ENCODE peak calls at places on chromosomes 4 and X, in eight cellular contexts. R is lower lobe of right lung, M is heart left ventricle, N is mammary epithelial cell, G is tibial nerve, T is pancreas, P is lung, L is psoas muscle. E is an unnamed sample.

GRCh38 chr4:82851902-82852750 is 38.8 kb downstream of the SEC31A start:
- DNase-seq in G (no peak), N (no peak), R (no peak), T (no peak), M (no peak), L (no peak), P (no peak), E (no peak)

GRCh38 chr4:158094413-158095110 is 78.3 kb downstream of the GASK1B start:
- DNase-seq in L (peak; percentile 14), G (no peak), M (no peak), N (peak; percentile 93), P (no peak), R (no peak), T (peak; percentile 60), E (peak; percentile 67)

GRCh38 chr4:4326136-4326535 is 36.1 kb downstream of the ZBTB49 start:
- DNase-seq in P (no peak), N (no peak), G (no peak), L (no peak), R (no peak), M (no peak), T (no peak), E (no peak)

GRCh38 chr4:7434766-7435150 is at the start of gene PSAPL1:
- DNase-seq in N (peak; percentile 60), R (peak; percentile 77), M (no peak), P (peak; percentile 78), L (no peak), T (no peak), G (no peak), E (no peak)

GRCh38 chrX:129609395-129609794 is 45.4 kb downstream of the APLN start:
- DNase-seq in M (no peak), N (no peak), L (no peak), G (no peak), T (no peak), R (no peak), P (no peak), E (no peak)

GRCh38 chr4:54930226-54930625 is 195.2 kb downstream of the KDR start:
- DNase-seq in M (peak; percentile 36), L (no peak), P (no peak), N (peak; percentile 71), R (no peak), G (no peak), T (no peak), E (no peak)

GRCh38 chr4:168836482-168836881 is 173.6 kb downstream of the CBR4 start:
- DNase-seq in R (no peak), P (no peak), T (no peak), M (peak; percentile 41), L (no peak), G (no peak), N (no peak), E (no peak)

GRCh38 chrX:10109695-10110094 is 47.1 kb upstream of the CLCN4 start:
- DNase-seq in N (no peak), L (peak; percentile 38), G (no peak), T (no peak), M (peak; percentile 54), R (no peak), P (peak; percentile 36), E (no peak)

GRCh38 chr4:8274772-8275241 is 5.3 kb downstream of the HTRA3 start:
- DNase-seq in T (no peak), R (peak; percentile 60), G (peak; percentile 82), P (peak; percentile 61), L (peak; percentile 92), M (peak; percentile 86), N (peak; percentile 17), E (peak; percentile 65)

GRCh38 chr4:150078041-150078995 is at the start of gene DCLK2:
- DNase-seq in N (peak; percentile 32), G (peak; percentile 17), R (peak; percentile 76), L (peak; percentile 82), P (peak; percentile 72), T (peak; percentile 85), M (peak; percentile 90), E (peak; percentile 23)

GRCh38 chr4:160611181-160611580 is 1508.3 kb downstream of the RAPGEF2 start:
- DNase-seq in M (no peak), P (no peak), N (no peak), T (no peak), L (no peak), R (no peak), G (no peak), E (no peak)

GRCh38 chr4:21469438-21470032 is 479.0 kb downstream of the KCNIP4 start:
- DNase-seq in N (peak; percentile 16), T (no peak), P (no peak), G (no peak), M (no peak), L (no peak), R (no peak), E (no peak)

GRCh38 chr4:80463509-80463908 is 128.0 kb downstream of the CFAP299 start:
- DNase-seq in L (no peak), T (no peak), N (no peak), G (no peak), R (no peak), M (no peak), P (no peak), E (no peak)

GRCh38 chr4:185470503-185471195 is 884 bp downstream of the CCDC110 start:
- DNase-seq in R (peak; percentile 79), T (peak; percentile 89), L (peak; percentile 74), N (peak; percentile 38), M (peak; percentile 57), P (peak; percentile 64), G (peak; percentile 43), E (peak; percentile 71)

GRCh38 chrX:21747523-21747922 is 10.4 kb downstream of the SMPX start:
- DNase-seq in T (no peak), N (no peak), M (no peak), P (no peak), R (no peak), L (no peak), G (no peak), E (no peak)

GRCh38 chr4:141134586-141134985 is 1.3 kb upstream of the RNF150 start:
- DNase-seq in L (no peak), R (no peak), G (no peak), M (no peak), P (no peak), T (no peak), N (no peak), E (no peak)

GRCh38 chrX:25968920-25969319 is 169.2 kb upstream of the MAGEB18 start:
- DNase-seq in R (no peak), M (no peak), L (no peak), T (no peak), N (no peak), P (no peak), G (no peak), E (no peak)

GRCh38 chr4:16693040-16693506 is 205.4 kb downstream of the LDB2 start:
- DNase-seq in T (no peak), N (no peak), P (no peak), G (no peak), M (no peak), L (no peak), R (no peak), E (no peak)

GRCh38 chr4:144267084-144267483 is 126.6 kb upstream of the GYPA start:
- DNase-seq in G (no peak), N (peak; percentile 11), M (no peak), T (no peak), L (no peak), R (no peak), P (no peak), E (no peak)

GRCh38 chrX:118536687-118537461 is 41.3 kb downstream of the DOCK11 start:
- DNase-seq in N (no peak), R (no peak), L (no peak), M (no peak), G (no peak), P (no peak), T (no peak), E (no peak)

GRCh38 chr4:111923786-111924185 is 221.5 kb upstream of the FAM241A start:
- DNase-seq in T (no peak), L (no peak), P (no peak), R (no peak), N (peak; percentile 44), G (no peak), M (no peak), E (no peak)

GRCh38 chrX:114906978-114907510 is 110.4 kb downstream of the IL13RA2 start:
- DNase-seq in P (no peak), N (no peak), T (no peak), M (no peak), R (no peak), G (no peak), L (no peak), E (no peak)
- H3K4me3 ChIP-seq in P (no peak overlapping the region), N (no peak overlapping the region), T (no peak overlapping the region), M (no peak overlapping the region), R (no peak overlapping the region), G (no peak overlapping the region), L (no peak overlapping the region), E (no peak overlapping the region)

DNA sequence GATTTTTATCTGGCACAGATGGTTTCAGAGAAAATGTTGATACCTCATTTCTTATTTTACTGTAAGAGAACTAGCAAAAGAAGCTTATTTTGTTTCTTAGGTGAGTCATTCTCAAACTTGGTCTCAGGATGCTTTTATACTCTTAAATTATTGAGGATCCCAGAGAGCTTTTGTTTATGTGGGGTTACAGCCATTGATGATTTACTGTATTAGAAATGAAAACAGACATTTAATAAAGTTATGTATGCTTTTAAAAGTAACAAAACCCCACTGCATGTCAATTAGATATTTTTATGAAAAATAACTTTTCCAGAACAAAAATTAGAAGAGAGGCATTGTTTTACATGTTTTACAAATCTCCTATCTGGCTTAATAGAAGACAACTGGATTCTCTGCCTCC is 12.1 kb downstream of the USP9X start:
- DNase-seq in T (no peak), G (no peak), R (no peak), L (no peak), M (no peak), N (no peak), P (no peak), E (no peak)
- H3K27ac ChIP-seq in T (no peak overlapping the region), G (no peak overlapping the region), R (no peak overlapping the region), L (no peak overlapping the region), M (no peak overlapping the region), N (no peak overlapping the region), P (no peak overlapping the region), E (no peak overlapping the region)

DNA sequence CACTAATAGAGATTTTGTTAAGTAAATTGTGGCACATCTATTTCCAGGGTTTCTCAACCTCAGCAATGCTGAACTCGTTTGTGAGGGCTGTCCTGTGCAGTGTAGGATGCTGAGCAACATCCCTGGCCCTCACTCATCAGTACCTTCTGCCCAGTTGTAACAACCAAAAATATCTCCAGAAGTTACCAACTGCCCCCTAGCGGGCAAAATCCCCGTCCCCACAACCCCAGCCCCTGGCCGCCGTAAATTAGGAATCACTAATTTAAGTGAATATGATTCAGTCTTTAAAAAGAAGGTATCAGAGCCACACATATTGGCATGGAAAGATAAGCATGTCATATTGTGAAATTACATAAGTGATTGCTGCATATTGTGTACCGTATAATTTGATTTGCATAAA is 123.4 kb downstream of the ASB9 start:
- DNase-seq in N (no peak), R (peak; percentile 38), L (no peak), G (no peak), M (no peak), P (no peak), T (peak; percentile 46), E (no peak)
- TF ChIP-seq CTCF in N (peak; percentile 51), R (peak; percentile 32), L (peak; percentile 17), G (no peak), M (no peak), P (no peak), T (no peak), E (no peak)

DNA sequence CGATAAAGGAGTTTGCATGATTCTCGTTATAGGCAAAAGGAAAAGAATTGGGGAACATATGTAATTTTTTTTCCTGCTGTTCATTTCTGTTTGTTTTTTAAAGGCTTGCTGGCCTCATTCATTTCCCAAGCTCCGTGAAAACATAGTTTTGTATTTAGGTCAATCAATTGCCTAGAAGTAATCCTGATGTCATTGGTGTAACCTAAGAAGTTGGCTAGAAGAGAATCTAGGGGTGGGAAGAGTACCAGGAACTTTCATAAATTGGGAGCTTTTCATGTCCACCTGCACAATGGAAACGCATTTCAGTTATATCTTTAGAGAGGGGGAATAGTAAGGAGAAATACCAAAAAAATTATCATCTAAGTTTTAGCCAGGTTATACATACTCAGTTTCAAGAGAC is 3.8 kb downstream of the RAPGEF2 start:
- DNase-seq in T (no peak), M (no peak), G (no peak), L (no peak), P (no peak), R (no peak), N (no peak), E (no peak)
- H3K4me3 ChIP-seq in T (no peak overlapping the region), M (peak overlapping the region; percentile 89), G (peak overlapping the region; percentile 100), L (peak overlapping the region; percentile 99), P (no peak overlapping the region), R (peak overlapping the region; percentile 98), N (no peak overlapping the region), E (peak overlapping the region; percentile 27)